ENCODE peak calls at places on chromosomes 6 and 20, in ten cellular contexts. S, B, A, T, H, U, M, V, Z and X are unnamed samples.

GRCh38 chr6:156662025-156662445 is 115.1 kb upstream of the ARID1B start:
- DNase-seq in A (no peak), Z (no peak), T (no peak), B (peak; percentile 33), S (no peak), M (peak; percentile 82), H (no peak), U (no peak), V (no peak), X (no peak)

GRCh38 chr6:80956898-80957297 is 795.6 kb downstream of the TENT5A start:
- DNase-seq in T (no peak), M (no peak), B (no peak), Z (no peak), A (no peak), V (no peak), H (no peak), U (no peak), S (no peak), X (no peak)

GRCh38 chr6:2021713-2022125 is 223.7 kb downstream of the GMDS start:
- DNase-seq in V (peak; percentile 14), A (peak; percentile 42), M (peak; percentile 33), Z (no peak), B (peak; percentile 66), S (peak; percentile 92), H (peak; percentile 83), T (peak; percentile 92), U (peak; percentile 81), X (peak; percentile 78)

GRCh38 chr6:155066371-155066770 is 71.3 kb downstream of the TIAM2 start:
- DNase-seq in H (no peak), Z (no peak), A (no peak), M (no peak), U (no peak), V (no peak), B (peak; percentile 68), S (no peak), T (peak; percentile 59), X (no peak)

GRCh38 chr6:142297996-142298753 is 3.6 kb upstream of the ADGRG6 start:
- DNase-seq in U (no peak), B (peak; percentile 39), T (peak; percentile 38), M (no peak), H (no peak), V (no peak), S (peak; percentile 2), Z (no peak), A (no peak), X (no peak)

GRCh38 chr20:44068780-44069191 is 118.2 kb downstream of the JPH2 start:
- DNase-seq in M (no peak), T (no peak), Z (no peak), U (no peak), B (no peak), V (no peak), S (no peak), H (peak; percentile 68), A (peak; percentile 11), X (no peak)

GRCh38 chr6:5684320-5684719 is 322.4 kb downstream of the NRN1 start:
- DNase-seq in A (no peak), Z (no peak), B (peak; percentile 41), H (no peak), U (no peak), V (no peak), S (no peak), T (peak; percentile 68), M (no peak), X (no peak)

GRCh38 chr6:18997375-18997826 is 610.3 kb downstream of the RNF144B start:
- DNase-seq in V (peak; percentile 43), Z (no peak), S (peak; percentile 73), M (peak; percentile 76), U (no peak), B (peak; percentile 59), T (peak; percentile 65), H (no peak), A (no peak), X (peak; percentile 34)

GRCh38 chr6:113540491-113540890 is 316.7 kb upstream of the MARCKS start:
- DNase-seq in U (no peak), A (no peak), M (no peak), Z (no peak), S (no peak), H (no peak), T (no peak), B (peak; percentile 56), V (no peak), X (no peak)

GRCh38 chr6:11601776-11602605 is 64.4 kb downstream of the TMEM170B start:
- DNase-seq in S (no peak), H (no peak), Z (no peak), A (no peak), M (peak; percentile 15), V (no peak), T (no peak), U (no peak), B (no peak), X (no peak)

GRCh38 chr6:107491059-107491609 is 1.2 kb downstream of the SOBP start:
- DNase-seq in T (peak; percentile 56), V (peak; percentile 62), H (peak; percentile 90), B (peak; percentile 69), S (no peak), U (peak; percentile 88), M (peak; percentile 86), A (peak; percentile 34), Z (no peak), X (peak; percentile 88)

GRCh38 chr6:158047120-158047518 is 65.5 kb downstream of the SYNJ2 start:
- DNase-seq in U (peak; percentile 84), Z (no peak), A (no peak), H (peak; percentile 55), S (no peak), B (no peak), V (no peak), T (no peak), M (no peak), X (no peak)

GRCh38 chr6:114194362-114195343 is 148.2 kb downstream of the HS3ST5 start:
- DNase-seq in Z (no peak), U (no peak), B (peak; percentile 47), A (no peak), T (peak; percentile 0), S (no peak), V (no peak), H (no peak), M (no peak), X (peak; percentile 23)

GRCh38 chr6:912871-913663 is 220.1 kb upstream of the EXOC2 start:
- DNase-seq in B (peak; percentile 81), Z (no peak), A (no peak), S (no peak), M (peak; percentile 65), U (no peak), V (peak; percentile 21), T (peak; percentile 78), H (no peak), X (no peak)

GRCh38 chr6:150261997-150262396 is 106.8 kb upstream of the IYD start:
- DNase-seq in M (peak; percentile 31), S (no peak), A (no peak), V (no peak), Z (no peak), B (no peak), T (no peak), U (no peak), H (no peak), X (no peak)

GRCh38 chr6:3231213-3232016 is 4.0 kb upstream of the TUBB2B start:
- DNase-seq in Z (no peak), U (peak; percentile 73), T (peak; percentile 78), S (peak; percentile 85), B (peak; percentile 95), V (peak; percentile 83), H (no peak), M (peak; percentile 92), A (peak; percentile 65), X (peak; percentile 74)

GRCh38 chr20:62808211-62808865 is 3.7 kb downstream of the OGFR start:
- DNase-seq in M (peak; percentile 82), S (peak; percentile 79), A (no peak), Z (no peak), H (peak; percentile 88), U (peak; percentile 83), T (peak; percentile 61), B (peak; percentile 85), V (peak; percentile 57), X (peak; percentile 78)

GRCh38 chr6:103677290-103677689 is 1182.4 kb downstream of the HACE1 start:
- DNase-seq in B (no peak), A (no peak), M (no peak), S (no peak), T (no peak), U (no peak), Z (no peak), V (no peak), H (peak; percentile 47), X (no peak)

GRCh38 chr6:103672169-103672568 is 1187.5 kb downstream of the HACE1 start:
- DNase-seq in Z (no peak), S (peak; percentile 50), U (no peak), B (no peak), V (no peak), A (no peak), M (peak; percentile 13), H (no peak), T (no peak), X (peak; percentile 17)

GRCh38 chr6:103674790-103675189 is 1184.9 kb downstream of the HACE1 start:
- DNase-seq in H (no peak), V (no peak), B (no peak), M (no peak), S (no peak), Z (no peak), A (no peak), T (no peak), U (no peak), X (no peak)

GRCh38 chr6:103680116-103680515 is 1179.6 kb downstream of the HACE1 start:
- DNase-seq in M (no peak), H (no peak), B (no peak), A (no peak), T (no peak), Z (no peak), U (no peak), S (no peak), V (no peak), X (no peak)

GRCh38 chr6:103675807-103676406 is 1183.8 kb downstream of the HACE1 start:
- DNase-seq in A (no peak), T (no peak), M (no peak), B (peak; percentile 0), U (no peak), V (no peak), Z (no peak), H (no peak), S (peak; percentile 2), X (no peak)
- H3K4me3 ChIP-seq in A (peak overlapping the region; percentile 39), T (no peak overlapping the region), M (no peak overlapping the region), B (no peak overlapping the region), U (no peak overlapping the region), V (no peak overlapping the region), Z (no peak overlapping the region), H (no peak overlapping the region), S (no peak overlapping the region), X (no peak overlapping the region)

GRCh38 chr6:32940656-32941411 is at the start of gene HLA-DMB:
- DNase-seq in A (peak; percentile 64), B (peak; percentile 90), Z (no peak), M (peak; percentile 87), S (peak; percentile 81), H (no peak), U (no peak), V (peak; percentile 73), T (peak; percentile 64), X (no peak)
- H3K4me1 ChIP-seq in A (no peaks in the 10 kb centered on the region), B (no peaks in the 10 kb centered on the region), Z (no peaks in the 10 kb centered on the region), M (peaks cover 6% of the 10 kb centered on the region), S (peaks cover 8% of the 10 kb centered on the region), H (peaks cover 18% of the 10 kb centered on the region), U (peaks cover 4% of the 10 kb centered on the region), V (no peaks in the 10 kb centered on the region), T (peaks cover 4% of the 10 kb centered on the region), X (no peaks in the 10 kb centered on the region)

GRCh38 chr6:170130201-170130621 is 160.7 kb downstream of the DLL1 start:
- DNase-seq in A (no peak), U (peak; percentile 77), V (no peak), M (no peak), H (peak; percentile 69), B (no peak), T (no peak), Z (no peak), S (no peak), X (no peak)
- H3K9me3 ChIP-seq in A (no peaks in the 10 kb centered on the region), U (no peaks in the 10 kb centered on the region), V (no peaks in the 10 kb centered on the region), M (no peaks in the 10 kb centered on the region), H (no peaks in the 10 kb centered on the region), B (peaks cover 7% of the 10 kb centered on the region), T (no peaks in the 10 kb centered on the region), Z (no peaks in the 10 kb centered on the region), S (no peaks in the 10 kb centered on the region), X (no peaks in the 10 kb centered on the region)

GRCh38 chr20:53676987-53677386 is 83.3 kb upstream of the ZNF217 start:
- DNase-seq in U (no peak), S (no peak), Z (no peak), H (no peak), A (no peak), B (no peak), V (no peak), M (no peak), T (no peak), X (peak; percentile 31)
- H3K4me3 ChIP-seq in U (no peak overlapping the region), S (no peak overlapping the region), Z (no peak overlapping the region), H (no peak overlapping the region), A (no peak overlapping the region), B (no peak overlapping the region), V (no peak overlapping the region), M (no peak overlapping the region), T (no peak overlapping the region), X (no peak overlapping the region)